ENCODE peak calls at places on chromosomes 3 and 15, in four cellular contexts. One of them, this sample, is unnamed.

GRCh38 chr15:66740802-66741201 is 38.8 kb downstream of the SMAD6 start:
- DNase-seq in H1: no peak
- DNase-seq in spleen: no peak
- DNase-seq in ovary: peak
- DNase-seq in this sample: peak

GRCh38 chr3:142981108-142981507 is 17.6 kb upstream of the PAQR9 start:
- DNase-seq in H1: no peak
- DNase-seq in spleen: no peak
- DNase-seq in ovary: no peak
- DNase-seq in this sample: no peak

GRCh38 chr3:64685331-64685799 is 2.4 kb downstream of the ADAMTS9 start:
- DNase-seq in H1: no peak
- DNase-seq in spleen: peak
- DNase-seq in ovary: peak
- DNase-seq in this sample: peak

GRCh38 chr15:89652131-89652530 is 3.1 kb downstream of the KIF7 start:
- DNase-seq in H1: peak
- DNase-seq in spleen: no peak
- DNase-seq in ovary: no peak
- DNase-seq in this sample: no peak

GRCh38 chr3:136042608-136043221 is 77.2 kb downstream of the PPP2R3A start:
- DNase-seq in H1: no peak
- DNase-seq in spleen: no peak
- DNase-seq in ovary: no peak
- DNase-seq in this sample: no peak

GRCh38 chr15:22963546-22964125 is 16.5 kb downstream of the CYFIP1 start:
- DNase-seq in H1: no peak
- DNase-seq in spleen: peak
- DNase-seq in ovary: no peak
- DNase-seq in this sample: no peak

GRCh38 chr3:81277853-81278252 is 483.6 kb downstream of the GBE1 start:
- DNase-seq in H1: no peak
- DNase-seq in spleen: no peak
- DNase-seq in ovary: no peak
- DNase-seq in this sample: no peak

GRCh38 chr3:122299872-122300460 is 25.1 kb upstream of the CSTA start:
- DNase-seq in H1: peak
- DNase-seq in spleen: no peak
- DNase-seq in ovary: no peak
- DNase-seq in this sample: peak

GRCh38 chr15:40038654-40039543 is at the start of gene SRP14:
- DNase-seq in H1: peak
- DNase-seq in spleen: peak
- DNase-seq in ovary: peak
- DNase-seq in this sample: peak

GRCh38 chr3:82100378-82100777 is 338.9 kb upstream of the GBE1 start:
- DNase-seq in H1: no peak
- DNase-seq in spleen: no peak
- DNase-seq in ovary: no peak
- DNase-seq in this sample: no peak

GRCh38 chr3:14565791-14566588 is 25.8 kb upstream of the GRIP2 start:
- DNase-seq in H1: no peak
- DNase-seq in spleen: no peak
- DNase-seq in ovary: no peak
- DNase-seq in this sample: no peak

GRCh38 chr3:30227571-30228301 is 378.7 kb upstream of the TGFBR2 start:
- DNase-seq in H1: no peak
- DNase-seq in spleen: no peak
- DNase-seq in ovary: no peak
- DNase-seq in this sample: no peak

GRCh38 chr3:145673790-145674189 is 487.2 kb downstream of the PLOD2 start:
- DNase-seq in H1: no peak
- DNase-seq in spleen: no peak
- DNase-seq in ovary: no peak
- DNase-seq in this sample: no peak

GRCh38 chr15:68362537-68363126 is 69.3 kb downstream of the ITGA11 start:
- DNase-seq in H1: no peak
- DNase-seq in spleen: no peak
- DNase-seq in ovary: no peak
- DNase-seq in this sample: no peak

GRCh38 chr3:144989756-144990155 is 1018.1 kb downstream of the DIPK2A start:
- DNase-seq in H1: no peak
- DNase-seq in spleen: no peak
- DNase-seq in ovary: no peak
- DNase-seq in this sample: no peak

GRCh38 chr3:10978956-10979355 is 13.6 kb upstream of the SLC6A1 start:
- DNase-seq in H1: no peak
- DNase-seq in spleen: no peak
- DNase-seq in ovary: no peak
- DNase-seq in this sample: no peak

GRCh38 chr3:123072152-123072551 is 5.3 kb downstream of the PDIA5 start:
- DNase-seq in H1: no peak
- DNase-seq in spleen: no peak
- DNase-seq in ovary: no peak
- DNase-seq in this sample: peak

GRCh38 chr15:90099868-90100854 is 2.1 kb downstream of the IDH2 start:
- DNase-seq in H1: no peak
- DNase-seq in spleen: peak
- DNase-seq in ovary: peak
- DNase-seq in this sample: no peak

GRCh38 chr3:189419022-189419421 is 212.2 kb upstream of the TP63 start:
- DNase-seq in H1: no peak
- DNase-seq in spleen: no peak
- DNase-seq in ovary: no peak
- DNase-seq in this sample: no peak

GRCh38 chr3:187370051-187370450 is 1.9 kb downstream of the RTP4 start:
- DNase-seq in H1: no peak
- DNase-seq in spleen: no peak
- DNase-seq in ovary: no peak
- DNase-seq in this sample: no peak

GRCh38 chr3:136093771-136094170 is 102.4 kb downstream of the MSL2 start:
- DNase-seq in H1: no peak
- DNase-seq in spleen: no peak
- DNase-seq in ovary: no peak
- DNase-seq in this sample: no peak

GRCh38 chr3:66494964-66495581 is 5.7 kb downstream of the LRIG1 start:
- DNase-seq in H1: no peak
- DNase-seq in spleen: no peak
- DNase-seq in ovary: no peak
- DNase-seq in this sample: no peak

GRCh38 chr3:89467886-89468479 is 360.6 kb downstream of the EPHA3 start:
- DNase-seq in H1: no peak
- DNase-seq in spleen: no peak
- DNase-seq in ovary: no peak
- DNase-seq in this sample: no peak

GRCh38 chr3:188978772-188979171 is 193.0 kb upstream of the TPRG1 start:
- DNase-seq in H1: no peak
- DNase-seq in spleen: no peak
- DNase-seq in ovary: peak
- DNase-seq in this sample: peak

GRCh38 chr15:33029247-33029646 is 165.3 kb downstream of the FMN1 start:
- DNase-seq in H1: no peak
- DNase-seq in spleen: no peak
- DNase-seq in ovary: no peak
- DNase-seq in this sample: no peak

GRCh38 chr3:158152186-158152585 is 42.3 kb downstream of the RSRC1 start:
- DNase-seq in H1: no peak
- DNase-seq in spleen: no peak
- DNase-seq in ovary: no peak
- DNase-seq in this sample: no peak

GRCh38 chr15:38217181-38217580 is 35.5 kb upstream of the SPRED1 start:
- DNase-seq in H1: no peak
- DNase-seq in spleen: no peak
- DNase-seq in ovary: no peak
- DNase-seq in this sample: no peak

GRCh38 chr3:144921710-144922109 is 950.1 kb downstream of the DIPK2A start:
- DNase-seq in H1: no peak
- DNase-seq in spleen: no peak
- DNase-seq in ovary: no peak
- DNase-seq in this sample: no peak

GRCh38 chr3:144585408-144585807 is 613.8 kb downstream of the DIPK2A start:
- DNase-seq in H1: no peak
- DNase-seq in spleen: no peak
- DNase-seq in ovary: no peak
- DNase-seq in this sample: no peak

GRCh38 chr15:88636654-88637053 is 2.2 kb upstream of the ISG20 start:
- DNase-seq in H1: no peak
- DNase-seq in spleen: peak
- DNase-seq in ovary: peak
- DNase-seq in this sample: no peak

GRCh38 chr3:127566801-127567200 is 23.7 kb downstream of the TPRA1 start:
- DNase-seq in H1: no peak
- DNase-seq in spleen: no peak
- DNase-seq in ovary: no peak
- DNase-seq in this sample: no peak

GRCh38 chr3:60403866-60404265 is 847.4 kb downstream of the FHIT start:
- DNase-seq in H1: no peak
- DNase-seq in spleen: no peak
- DNase-seq in ovary: no peak
- DNase-seq in this sample: no peak

GRCh38 chr15:55907797-55908196 is 85.6 kb downstream of the NEDD4 start:
- DNase-seq in H1: no peak
- DNase-seq in spleen: no peak
- DNase-seq in ovary: no peak
- DNase-seq in this sample: no peak

GRCh38 chr15:56243774-56244236 is at the start of gene RFX7:
- DNase-seq in H1: peak
- DNase-seq in spleen: peak
- DNase-seq in ovary: peak
- DNase-seq in this sample: peak

GRCh38 chr3:150495563-150496168 is 50.6 kb downstream of the SERP1 start:
- DNase-seq in H1: no peak
- DNase-seq in spleen: no peak
- DNase-seq in ovary: no peak
- DNase-seq in this sample: no peak

GRCh38 chr3:12303532-12303931 is 14.7 kb downstream of the PPARG start:
- DNase-seq in H1: no peak
- DNase-seq in spleen: no peak
- DNase-seq in ovary: no peak
- DNase-seq in this sample: no peak

GRCh38 chr3:46674031-46674592 is 19.4 kb downstream of the ALS2CL start:
- DNase-seq in H1: no peak
- DNase-seq in spleen: peak
- DNase-seq in ovary: peak
- DNase-seq in this sample: no peak
- TF ChIP-seq CTCF in H1: peak
- TF ChIP-seq CTCF in spleen: no peak
- TF ChIP-seq CTCF in ovary: no peak
- TF ChIP-seq CTCF in this sample: no peak

GRCh38 chr3:119628816-119629445 is 31.2 kb downstream of the PLA1A start:
- DNase-seq in H1: no peak
- DNase-seq in spleen: no peak
- DNase-seq in ovary: no peak
- DNase-seq in this sample: no peak
- H3K4me3 ChIP-seq in H1: no peak
- H3K4me3 ChIP-seq in spleen: no peak
- H3K4me3 ChIP-seq in ovary: no peak
- H3K4me3 ChIP-seq in this sample: no peak

DNA sequence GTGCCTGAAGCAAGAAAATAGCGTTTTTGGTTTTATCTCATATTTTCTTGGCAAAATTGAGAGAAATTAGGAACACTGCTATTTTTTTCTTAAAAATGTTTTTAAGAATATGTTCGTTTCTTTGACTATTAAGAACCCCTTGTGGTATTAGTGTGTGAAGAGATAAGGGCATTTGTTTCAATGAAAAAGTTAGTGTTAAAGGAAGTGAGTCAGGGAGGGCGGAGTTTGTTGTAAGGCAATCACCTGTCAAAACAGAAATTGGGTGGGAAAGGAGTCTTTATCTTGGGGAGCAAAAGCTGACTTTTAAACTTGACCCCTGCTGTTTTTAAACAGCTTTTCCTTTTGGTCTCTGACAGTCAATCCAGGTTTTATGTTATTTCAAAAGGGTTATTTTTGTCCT is 4.2 kb downstream of the RAP2B start:
- DNase-seq in H1: no peak
- DNase-seq in spleen: no peak
- DNase-seq in ovary: no peak
- DNase-seq in this sample: no peak
- TF ChIP-seq POLR2A in H1: no peak
- TF ChIP-seq POLR2A in spleen: no peak
- TF ChIP-seq POLR2A in ovary: no peak
- TF ChIP-seq POLR2A in this sample: no peak

GRCh38 chr3:178436773-178437172 is 99.5 kb upstream of the KCNMB2 start:
- DNase-seq in H1: no peak
- DNase-seq in spleen: no peak
- DNase-seq in ovary: no peak
- DNase-seq in this sample: no peak
- TF ChIP-seq CTCF in H1: peak
- TF ChIP-seq CTCF in spleen: peak
- TF ChIP-seq CTCF in ovary: no peak
- TF ChIP-seq CTCF in this sample: peak

This sample was measured in testis.